ENCODE peak calls at places on chromosome 16, in eight cellular contexts. P is left ventricle myocardium inferior, E is body of pancreas, H is fibroblast of pulmonary artery, Q is pancreas, S is GM06990, D is NB4, Z is endothelial cell. R is an unnamed sample.

GRCh38 chr16:88558457-88559442 is 11.5 kb upstream of the ZC3H18 start:
- DNase-seq in P (peak), E (peak), H (peak), Q (peak), S (no peak), D (peak), Z (peak), R (peak)

GRCh38 chr16:22321340-22322001 is 24.3 kb downstream of the POLR3E start:
- DNase-seq in P (peak), E (peak), H (peak), Q (peak), S (peak), D (peak), Z (peak), R (peak)

GRCh38 chr16:51409001-51409675 is 258.1 kb upstream of the SALL1 start:
- DNase-seq in P (no peak), E (no peak), H (peak), Q (no peak), S (no peak), D (no peak), Z (no peak), R (no peak)

GRCh38 chr16:12927591-12927990 is 26.2 kb downstream of the SHISA9 start:
- DNase-seq in P (no peak), E (no peak), H (no peak), Q (no peak), S (no peak), D (no peak), Z (no peak), R (no peak)

GRCh38 chr16:19127205-19127604 is 13.4 kb downstream of the ITPRIPL2 start:
- DNase-seq in P (no peak), E (no peak), H (no peak), Q (no peak), S (peak), D (no peak), Z (no peak), R (no peak)

GRCh38 chr16:77223184-77223583 is 24.0 kb downstream of the SYCE1L start:
- DNase-seq in P (no peak), E (no peak), H (no peak), Q (no peak), S (no peak), D (peak), Z (peak), R (no peak)

GRCh38 chr16:73197598-73197997 is 149.7 kb upstream of the ZFHX3 start:
- DNase-seq in P (no peak), E (no peak), H (no peak), Q (no peak), S (no peak), D (no peak), Z (no peak), R (no peak)

GRCh38 chr16:31471241-31471874 is 594 bp upstream of the TGFB1I1 start:
- DNase-seq in P (no peak), E (no peak), H (no peak), Q (no peak), S (no peak), D (no peak), Z (no peak), R (no peak)

GRCh38 chr16:89602952-89603590 is 10.4 kb upstream of the DPEP1 start:
- DNase-seq in P (no peak), E (no peak), H (no peak), Q (no peak), S (no peak), D (no peak), Z (no peak), R (no peak)

GRCh38 chr16:82414476-82414875 is 212.3 kb upstream of the CDH13 start:
- DNase-seq in P (no peak), E (no peak), H (no peak), Q (no peak), S (no peak), D (no peak), Z (no peak), R (no peak)

DNA sequence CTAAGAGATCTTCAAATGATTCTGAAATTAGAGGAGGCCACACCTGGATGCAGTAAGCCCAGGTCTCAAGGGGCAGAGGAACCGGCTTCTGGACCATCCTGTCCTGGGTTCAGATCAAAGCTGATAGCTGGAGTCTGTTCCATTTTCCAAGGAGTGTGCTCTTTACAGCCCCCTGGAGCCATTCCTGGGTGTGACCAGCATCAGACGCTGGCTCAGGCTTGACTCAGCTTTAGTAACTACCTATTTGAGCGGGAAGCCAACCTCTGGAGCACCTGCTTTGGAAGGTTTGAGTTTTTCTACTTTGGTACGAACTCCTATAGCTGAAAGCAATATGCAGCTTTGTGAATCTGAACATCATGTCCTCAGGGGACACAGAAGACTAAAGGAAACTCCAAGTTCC is 12.9 kb upstream of the BBS2 start:
- DNase-seq in P (no peak), E (no peak), H (no peak), Q (no peak), S (no peak), D (no peak), Z (no peak), R (no peak)
- TF ChIP-seq CTCF in P (no peak), E (no peak), H (no peak), Q (no peak), S (no peak), D (peak), Z (no peak), R (no peak)

DNA sequence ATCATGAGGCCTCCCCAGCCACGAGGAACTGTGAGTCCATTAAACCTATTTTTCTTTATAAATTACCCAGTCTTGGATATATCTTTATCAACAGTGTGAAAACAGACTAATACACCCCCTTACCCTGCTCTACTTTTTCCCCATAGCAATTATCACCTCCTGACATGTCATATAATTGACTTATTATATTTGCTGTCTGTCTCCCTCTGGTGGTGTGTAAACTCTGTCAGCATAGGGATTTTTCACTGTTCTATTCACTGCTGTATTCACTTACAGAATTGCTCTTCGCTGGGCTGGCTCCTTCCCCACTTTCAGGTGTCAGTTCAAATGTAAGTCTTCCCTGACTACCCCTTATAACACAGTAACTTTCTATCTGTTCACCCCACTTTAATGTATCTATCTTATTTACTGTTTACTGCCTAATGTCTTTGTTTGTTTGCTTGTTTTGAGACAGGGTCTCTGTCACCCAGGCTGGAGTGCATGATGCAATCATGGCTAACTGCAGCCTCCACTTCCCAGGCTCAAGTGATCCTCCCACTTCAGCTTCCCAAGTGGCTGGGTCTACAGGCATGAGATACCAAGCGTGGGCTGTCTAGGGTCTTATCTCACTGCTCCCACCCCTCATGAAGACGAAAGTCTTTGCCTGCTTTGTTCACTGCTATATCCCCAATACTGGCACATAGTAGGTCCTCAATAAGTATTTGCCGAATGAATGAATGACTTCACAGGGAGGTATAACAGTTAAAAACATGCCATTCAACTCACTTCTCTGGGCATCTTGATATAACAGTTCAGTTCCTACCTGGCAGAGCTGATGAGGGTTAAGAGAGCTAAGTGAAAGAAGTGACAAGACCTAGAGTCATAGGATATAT is 52.4 kb upstream of the CDH3 start:
- DNase-seq in P (no peak), E (no peak), H (peak), Q (no peak), S (no peak), D (peak), Z (no peak), R (peak)
- TF ChIP-seq CTCF in P (peak), E (no peak), H (peak), Q (no peak), S (peak), D (peak), Z (no peak), R (no peak)

DNA sequence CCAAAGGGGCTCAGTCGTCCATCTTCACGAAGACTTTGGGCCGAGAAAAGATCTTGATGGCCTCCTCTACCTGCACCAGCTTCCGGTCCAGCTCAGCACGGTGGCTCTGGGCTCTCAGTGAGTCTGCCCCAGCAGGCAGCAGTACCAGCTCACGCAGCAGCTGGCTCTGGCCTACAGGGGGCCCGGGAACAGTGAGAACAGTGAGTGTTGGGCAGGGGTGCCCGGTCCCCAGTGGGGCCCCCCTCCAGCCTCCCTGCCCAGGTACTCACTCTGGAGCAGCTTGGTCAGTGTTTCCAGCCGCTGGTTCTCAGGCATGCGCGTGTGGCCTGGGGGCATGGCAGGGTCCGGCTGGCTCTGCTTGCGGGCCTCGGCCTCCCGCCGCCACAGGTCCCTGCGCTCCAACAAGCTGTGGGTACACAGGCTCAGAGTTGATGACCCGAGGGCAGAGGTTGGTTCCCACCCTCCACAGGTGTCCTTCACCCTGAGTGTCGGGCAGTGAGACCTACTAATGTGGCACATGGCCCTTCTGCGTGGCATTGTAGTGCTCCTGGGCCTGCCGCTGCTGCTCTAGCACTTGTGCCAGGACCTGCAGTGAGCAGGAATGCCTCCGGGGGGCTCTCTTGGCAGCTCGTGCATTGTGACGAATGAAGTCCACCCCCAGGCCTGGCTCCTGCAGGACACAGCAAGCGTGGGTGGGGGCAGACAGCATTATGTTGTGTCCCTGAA is 2.6 kb downstream of the PARD6A start:
- DNase-seq in P (no peak), E (peak), H (no peak), Q (peak), S (no peak), D (peak), Z (peak), R (no peak)
- TF ChIP-seq CTCF in P (no peak), E (no peak), H (peak), Q (no peak), S (peak), D (peak), Z (peak), R (no peak)

DNA sequence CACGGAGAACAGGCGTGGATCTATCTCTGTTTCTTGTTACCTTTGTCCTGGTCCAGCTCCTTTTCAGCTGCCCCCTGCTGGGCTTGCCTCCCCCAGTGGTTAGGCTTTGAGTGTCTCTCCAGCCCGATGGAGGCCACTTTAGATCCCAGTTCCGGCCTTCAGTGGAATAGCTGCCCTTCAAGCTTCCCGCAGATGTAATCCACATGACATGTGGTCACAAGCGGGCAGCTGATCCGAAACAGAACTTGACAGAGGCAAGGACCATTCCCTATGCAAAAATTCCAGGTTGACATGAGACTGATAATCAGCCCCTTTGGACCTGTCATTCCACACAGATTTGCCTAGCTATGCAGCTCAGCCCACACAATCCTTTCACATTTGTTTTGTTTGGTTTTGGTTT is 40.6 kb upstream of the AQP8 start:
- DNase-seq in P (no peak), E (no peak), H (no peak), Q (no peak), S (no peak), D (no peak), Z (no peak), R (no peak)
- TF ChIP-seq CTCF in P (peak), E (no peak), H (no peak), Q (no peak), S (no peak), D (no peak), Z (no peak), R (no peak)

DNA sequence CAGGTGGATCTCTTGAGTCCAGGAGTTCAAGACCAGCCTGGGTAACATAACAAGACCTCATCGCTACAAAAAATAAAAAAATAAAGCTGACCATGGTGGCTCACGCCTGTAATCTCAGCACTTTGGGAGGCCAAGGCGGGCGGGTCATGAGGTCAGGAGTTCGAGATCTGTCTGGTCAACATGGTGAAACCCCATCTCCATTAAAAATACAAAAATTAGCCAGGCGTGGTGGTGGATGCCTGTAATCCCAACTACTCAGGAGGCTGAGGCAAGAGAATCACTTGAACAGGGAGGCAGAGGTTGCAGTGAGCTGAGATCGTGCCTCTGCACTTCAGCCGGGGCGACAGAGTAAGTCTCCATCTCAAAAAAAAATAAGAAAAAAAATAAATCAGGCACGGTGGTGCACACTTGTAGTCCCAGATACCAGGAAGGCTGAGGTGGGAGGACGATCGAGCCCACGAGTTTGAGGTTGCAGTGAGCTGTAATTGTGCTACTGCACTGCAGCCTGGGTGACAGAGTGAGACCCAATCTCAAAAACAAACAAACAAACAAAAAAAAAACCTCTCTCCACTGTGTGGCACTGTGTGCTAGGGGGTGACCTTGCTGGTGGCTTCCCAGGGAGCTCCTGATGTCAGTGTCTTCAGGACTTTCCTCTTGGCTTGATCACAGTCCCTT is 19.8 kb upstream of the MAPK3 start:
- DNase-seq in P (no peak), E (no peak), H (no peak), Q (no peak), S (no peak), D (peak), Z (no peak), R (no peak)
- TF ChIP-seq CTCF in P (no peak), E (no peak), H (no peak), Q (no peak), S (peak), D (peak), Z (no peak), R (peak)

R was measured in GM20000.